ENCODE peak calls at places on chromosomes 4 and X, in five cellular contexts. Y is SK-N-SH, O is sigmoid colon, R is stomach, W is K562. U is an unnamed sample.

GRCh38 chr4:124863039-124863545 is 150.6 kb upstream of the ANKRD50 start:
- DNase-seq in Y (no peak), O (no peak), R (no peak), W (no peak), U (no peak)

GRCh38 chr4:78581626-78582025 is 30.1 kb downstream of the ANXA3 start:
- DNase-seq in Y (no peak), O (no peak), R (no peak), W (peak; percentile 43), U (no peak)

GRCh38 chr4:81635128-81635527 is 163.4 kb upstream of the RASGEF1B start:
- DNase-seq in Y (no peak), O (no peak), R (no peak), W (no peak), U (no peak)

GRCh38 chrX:138485767-138486166 is 225.8 kb downstream of the FGF13 start:
- DNase-seq in Y (no peak), O (no peak), R (no peak), W (no peak), U (no peak)

GRCh38 chrX:68843992-68844391 is 15.2 kb downstream of the EFNB1 start:
- DNase-seq in Y (no peak), O (no peak), R (no peak), W (no peak), U (no peak)

GRCh38 chr4:145722561-145722960 is 42.6 kb downstream of the C4orf51 start:
- DNase-seq in Y (no peak), O (no peak), R (no peak), W (no peak), U (no peak)

GRCh38 chrX:31423575-31424284 is 351.9 kb upstream of the FTHL17 start:
- DNase-seq in Y (peak; percentile 43), O (no peak), R (peak; percentile 35), W (peak; percentile 40), U (no peak)

GRCh38 chrX:109785053-109785452 is 52.0 kb upstream of the ACSL4 start:
- DNase-seq in Y (no peak), O (no peak), R (no peak), W (no peak), U (no peak)

GRCh38 chr4:128424524-128425195 is 137.0 kb upstream of the PGRMC2 start:
- DNase-seq in Y (no peak), O (no peak), R (no peak), W (no peak), U (no peak)

GRCh38 chrX:110477593-110478228 is 119.1 kb downstream of the RTL9 start:
- DNase-seq in Y (no peak), O (no peak), R (no peak), W (peak; percentile 8), U (no peak)

GRCh38 chr4:6271701-6272465 is 2.2 kb downstream of the WFS1 start:
- DNase-seq in Y (no peak), O (peak; percentile 76), R (peak; percentile 83), W (no peak), U (no peak)

GRCh38 chrX:41472231-41472815 is 25.2 kb downstream of the NYX start:
- DNase-seq in Y (no peak), O (no peak), R (no peak), W (no peak), U (no peak)

GRCh38 chrX:2828404-2829065 is at the start of gene GYG2:
- DNase-seq in Y (peak; percentile 70), O (no peak), R (peak; percentile 57), W (peak; percentile 33), U (no peak)

GRCh38 chr4:2483237-2483636 is 14.3 kb downstream of the RNF4 start:
- DNase-seq in Y (no peak), O (no peak), R (no peak), W (no peak), U (no peak)
- H3K4me1 ChIP-seq in Y (peaks cover 22% of the 10 kb centered on the region), O (peaks cover 88% of the 10 kb centered on the region), R (peaks cover 100% of the 10 kb centered on the region), W (peaks cover 10% of the 10 kb centered on the region), U (peaks cover 99% of the 10 kb centered on the region)

GRCh38 chrX:7261672-7262332 is 113.8 kb upstream of the PUDP start:
- DNase-seq in Y (no peak), O (no peak), R (no peak), W (no peak), U (no peak)
- TF ChIP-seq EP300 in Y (no peak), O (no peak), R (no peak), W (no peak), U (no peak)

DNA sequence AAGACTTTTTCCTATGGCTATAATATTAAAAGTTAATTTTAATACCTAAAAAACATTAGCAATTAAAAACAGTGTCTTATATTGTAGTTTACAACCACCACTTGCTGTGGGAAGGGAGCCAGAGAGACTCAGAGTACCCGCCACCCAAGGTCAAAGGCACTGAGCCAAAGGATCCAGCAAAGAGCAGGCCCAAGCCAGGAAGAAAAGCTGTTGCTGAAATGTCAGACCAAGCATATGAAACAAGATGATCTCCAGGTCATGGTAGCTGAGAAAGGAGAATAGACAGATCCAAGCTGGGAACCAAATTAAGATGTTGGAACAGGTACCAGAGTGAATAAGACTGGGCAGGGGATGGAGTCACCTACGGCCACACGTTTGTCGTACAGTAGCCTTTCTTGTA is 18.8 kb upstream of the ATOH1 start:
- DNase-seq in Y (no peak), O (peak; percentile 69), R (peak; percentile 31), W (no peak), U (no peak)
- TF ChIP-seq POLR2AphosphoS5 in Y (no peak), O (peak; percentile 93), R (no peak), W (no peak), U (no peak)

GRCh38 chr4:13542577-13543042 is 1.7 kb downstream of the NKX3-2 start:
- DNase-seq in Y (no peak), O (peak; percentile 69), R (no peak), W (no peak), U (peak; percentile 86)

GRCh38 chr4:13544556-13545393 is 467 bp upstream of the NKX3-2 start:
- DNase-seq in Y (peak; percentile 87), O (peak; percentile 97), R (peak; percentile 63), W (peak; percentile 92), U (peak; percentile 94)

GRCh38 chr4:13541720-13542576 is 2.4 kb downstream of the NKX3-2 start:
- DNase-seq in Y (peak; percentile 58), O (peak; percentile 78), R (no peak), W (no peak), U (peak; percentile 89)

GRCh38 chr4:13543648-13544555 is at the start of gene NKX3-2:
- DNase-seq in Y (peak; percentile 73), O (peak; percentile 78), R (no peak), W (peak; percentile 29), U (peak; percentile 75)

DNA sequence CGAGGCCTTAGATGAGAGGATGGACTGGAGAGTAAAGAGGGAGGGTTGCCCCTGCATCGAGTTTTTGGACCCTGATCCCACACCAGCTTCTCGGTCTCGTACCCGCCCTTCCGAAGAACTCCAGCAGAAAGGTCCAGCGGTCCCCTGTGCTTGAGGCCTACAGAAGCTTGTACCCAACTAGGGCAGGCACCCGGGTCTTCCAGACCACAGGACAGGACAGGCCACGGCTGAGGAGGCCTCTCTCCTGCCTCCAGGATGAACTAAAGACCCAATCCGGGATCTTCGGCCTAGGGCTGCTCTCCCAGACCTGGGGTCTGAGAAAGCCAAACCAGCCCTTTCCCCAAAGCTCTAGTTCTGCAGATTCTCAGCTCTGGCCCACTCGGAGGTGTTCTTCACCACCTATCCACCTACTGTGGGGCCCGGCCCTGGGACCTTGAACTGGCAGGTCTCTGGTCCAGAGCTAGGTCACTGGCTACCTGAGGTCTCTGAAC is 1.2 kb downstream of the NKX3-2 start:
- DNase-seq in Y (peak; percentile 31), O (peak; percentile 73), R (no peak), W (no peak), U (peak; percentile 70)
- H3K4me1 ChIP-seq in Y (peaks cover 8% of the 10 kb centered on the region), O (peaks cover 75% of the 10 kb centered on the region), R (peaks cover 87% of the 10 kb centered on the region), W (peaks cover 28% of the 10 kb centered on the region), U (peaks cover 84% of the 10 kb centered on the region)

GRCh38 chr4:174281182-174281737 is 2.2 kb downstream of the FBXO8 start:
- DNase-seq in Y (no peak), O (no peak), R (no peak), W (peak; percentile 62), U (no peak)

GRCh38 chr4:174284181-174284886 is 623 bp downstream of the CEP44 start:
- DNase-seq in Y (peak; percentile 49), O (no peak), R (no peak), W (peak; percentile 55), U (no peak)

GRCh38 chr4:174282836-174283506 is 496 bp downstream of the FBXO8 start:
- DNase-seq in Y (peak; percentile 80), O (peak; percentile 91), R (peak; percentile 77), W (peak; percentile 95), U (peak; percentile 94)

GRCh38 chr4:174286870-174287269 is 3.2 kb downstream of the CEP44 start:
- DNase-seq in Y (no peak), O (no peak), R (no peak), W (peak; percentile 44), U (no peak)

DNA sequence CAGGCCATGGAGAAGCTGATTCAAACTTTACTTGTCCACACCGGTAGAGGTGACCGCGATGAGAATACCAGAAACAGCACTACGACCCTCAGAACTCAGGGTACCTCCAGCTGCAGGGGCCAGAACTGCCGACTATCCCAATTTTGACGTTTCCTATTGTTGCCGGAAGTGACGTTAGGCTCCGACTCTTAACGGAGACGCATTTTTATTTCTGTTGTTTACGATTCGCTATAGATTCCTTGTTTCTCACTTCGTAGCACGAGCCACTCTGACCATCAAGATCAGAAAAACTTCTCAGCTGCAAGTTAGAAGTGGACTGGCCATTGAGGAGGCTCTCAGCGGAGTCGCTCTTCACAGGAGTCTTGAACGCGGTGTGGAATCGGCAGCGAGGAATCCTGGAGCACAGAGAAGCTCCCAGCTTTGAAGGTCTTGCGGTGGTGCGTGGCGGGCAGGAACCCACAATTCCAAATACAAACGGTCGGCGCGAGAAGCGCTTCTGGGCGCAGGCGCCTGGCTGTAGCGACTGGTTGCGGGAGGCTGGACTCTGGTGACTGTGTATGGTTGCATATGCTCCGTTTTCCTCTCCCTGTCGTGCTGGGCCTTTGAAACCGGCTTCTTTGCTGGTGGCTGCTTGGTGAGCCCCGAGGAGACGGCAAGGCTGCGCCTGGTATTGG is at the start of the genes CEP44 and FBXO8:
- DNase-seq in Y (peak; percentile 68), O (peak; percentile 87), R (peak; percentile 65), W (peak; percentile 87), U (peak; percentile 94)
- TF ChIP-seq EP300 in Y (peak; percentile 94), O (no peak), R (no peak), W (peak; percentile 99), U (no peak)

DNA sequence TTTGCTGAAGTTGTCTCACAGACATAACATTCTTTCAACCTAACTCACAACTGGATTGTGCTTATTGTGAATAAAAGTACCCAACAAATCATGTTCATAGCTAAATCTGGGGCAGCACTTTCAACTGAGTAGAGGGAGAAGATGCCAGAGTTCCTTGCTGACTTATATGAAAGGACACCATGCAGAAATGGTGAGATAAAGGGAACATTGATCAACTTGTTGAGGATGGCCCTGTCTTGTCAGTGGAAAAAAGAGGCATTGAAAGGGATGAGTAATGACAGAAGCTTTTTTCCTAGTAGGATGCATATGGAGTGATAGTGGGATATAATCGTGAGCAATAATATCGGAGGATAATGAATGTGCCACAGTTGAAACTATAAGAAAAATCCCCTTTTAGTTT is 221.7 kb downstream of the ARHGAP24 start:
- DNase-seq in Y (no peak), O (no peak), R (no peak), W (no peak), U (no peak)
- TF ChIP-seq POLR2AphosphoS5 in Y (no peak), O (no peak), R (no peak), W (no peak), U (no peak)

GRCh38 chr4:2803624-2804448 is 11.0 kb downstream of the SH3BP2 start:
- DNase-seq in Y (no peak), O (peak; percentile 73), R (no peak), W (peak; percentile 74), U (no peak)
- H3K4me1 ChIP-seq in Y (peaks cover 53% of the 10 kb centered on the region), O (peaks cover 57% of the 10 kb centered on the region), R (peaks cover 95% of the 10 kb centered on the region), W (peaks cover 78% of the 10 kb centered on the region), U (peaks cover 95% of the 10 kb centered on the region)

U was measured in esophagus muscularis mucosa.